ENCODE peak calls at places on chromosomes 11 and 22, in nine cellular contexts. W is HepG2; N is HTR-8/SVneo; U is tibial nerve; R is NCI-H1048; O is erythroblast; A is SK-N-DZ; S is germinal center; E is activated CD4-positive, alpha-beta T cell treated with anti-CD3 and anti-CD28 coated beads, Interleukin-2, amount 50 U/mL, for 48 hours. P is an unnamed sample.

GRCh38 chr11:77851513-77851912 is 30.6 kb downstream of the AAMDC start:
- DNase-seq in W (no peak), N (no peak), U (no peak), R (no peak), O (peak), A (no peak), S (no peak), E (no peak), P (no peak)

GRCh38 chr22:23815781-23816551 is 22.8 kb downstream of the DERL3 start:
- DNase-seq in W (no peak), N (no peak), U (no peak), R (no peak), O (no peak), A (no peak), S (no peak), E (no peak), P (no peak)

GRCh38 chr22:43378011-43378704 is 33.7 kb upstream of the MPPED1 start:
- DNase-seq in W (peak), N (no peak), U (no peak), R (no peak), O (no peak), A (no peak), S (no peak), E (no peak), P (no peak)

GRCh38 chr11:129277216-129277838 is 85.2 kb upstream of the ARHGAP32 start:
- DNase-seq in W (peak), N (no peak), U (no peak), R (no peak), O (no peak), A (no peak), S (no peak), E (no peak), P (no peak)

GRCh38 chr11:17988465-17988864 is 24.4 kb downstream of the SERGEF start:
- DNase-seq in W (no peak), N (no peak), U (no peak), R (no peak), O (no peak), A (no peak), S (no peak), E (no peak), P (peak)

GRCh38 chr11:64013141-64013896 is 22.4 kb upstream of the FLRT1 start:
- DNase-seq in W (no peak), N (no peak), U (no peak), R (no peak), O (no peak), A (no peak), S (no peak), E (no peak), P (no peak)

GRCh38 chr11:107916671-107917241 is 11.5 kb upstream of the RAB39A start:
- DNase-seq in W (peak), N (peak), U (no peak), R (no peak), O (peak), A (peak), S (peak), E (peak), P (peak)

GRCh38 chr11:11421509-11421908 is 68.5 kb upstream of the CSNK2A3 start:
- DNase-seq in W (no peak), N (no peak), U (no peak), R (no peak), O (no peak), A (no peak), S (no peak), E (no peak), P (no peak)

GRCh38 chr11:44604171-44604581 is 38.7 kb downstream of the CD82 start:
- DNase-seq in W (no peak), N (no peak), U (no peak), R (no peak), O (no peak), A (no peak), S (peak), E (no peak), P (no peak)

GRCh38 chr11:68337399-68337835 is 25.0 kb downstream of the LRP5 start:
- DNase-seq in W (no peak), N (no peak), U (no peak), R (no peak), O (no peak), A (no peak), S (no peak), E (no peak), P (no peak)

P was measured in OCI-LY7.